ENCODE peak calls at places on chromosomes 2 and 18, in ten cellular contexts. A, G, R, V, D, N, T, M, P and B are unnamed samples.

GRCh38 chr2:237626813-237627451 is 455 bp upstream of the LRRFIP1 start:
- DNase-seq in R (no peak), G (no peak), T (peak; percentile 74), V (no peak), M (peak; percentile 48), D (no peak), P (no peak), A (no peak), N (no peak), B (no peak)

GRCh38 chr2:220273082-220273481 is 645.7 kb downstream of the SLC4A3 start:
- DNase-seq in P (no peak), N (no peak), A (no peak), G (no peak), D (no peak), T (no peak), M (no peak), V (no peak), R (no peak), B (no peak)

GRCh38 chr2:145918951-145919350 is 1399.0 kb upstream of the ZEB2 start:
- DNase-seq in G (no peak), M (no peak), R (no peak), P (no peak), D (no peak), V (no peak), N (no peak), T (no peak), A (no peak), B (no peak)

GRCh38 chr18:7548721-7549120 is 18.4 kb upstream of the PTPRM start:
- DNase-seq in P (no peak), M (no peak), R (no peak), D (no peak), V (no peak), T (no peak), A (no peak), G (no peak), N (no peak), B (no peak)

GRCh38 chr2:241904011-241904718 is 34.6 kb downstream of the RTP5 start:
- DNase-seq in T (no peak), A (no peak), M (no peak), D (no peak), N (no peak), R (no peak), P (peak; percentile 20), G (no peak), V (no peak), B (no peak)

GRCh38 chr18:74251297-74252031 is 40.3 kb downstream of the CYB5A start:
- DNase-seq in M (peak; percentile 17), R (no peak), N (peak; percentile 46), T (peak; percentile 34), G (peak; percentile 72), P (no peak), D (no peak), A (peak; percentile 46), V (peak; percentile 92), B (peak; percentile 9)

GRCh38 chr2:43266692-43267091 is 40.3 kb upstream of the ZFP36L2 start:
- DNase-seq in T (no peak), N (peak; percentile 38), V (no peak), G (peak; percentile 33), A (no peak), R (peak; percentile 44), M (no peak), P (peak; percentile 40), D (no peak), B (no peak)

GRCh38 chr18:51731070-51731469 is 533.6 kb upstream of the MEX3C start:
- DNase-seq in R (no peak), P (no peak), G (no peak), A (no peak), N (no peak), T (no peak), V (no peak), M (no peak), D (no peak), B (no peak)

GRCh38 chr18:79581406-79581805 is 98.2 kb upstream of the CTDP1 start:
- DNase-seq in V (no peak), T (no peak), A (no peak), R (peak; percentile 9), D (no peak), G (no peak), M (no peak), N (no peak), P (no peak), B (no peak)

GRCh38 chr2:199704358-199705238 is 146.4 kb downstream of the FTCDNL1 start:
- DNase-seq in D (peak; percentile 49), M (peak; percentile 51), G (peak; percentile 24), R (no peak), T (peak; percentile 79), N (no peak), V (peak; percentile 21), A (peak; percentile 44), P (no peak), B (peak; percentile 73)

GRCh38 chr2:54558188-54558975 is 102.3 kb downstream of the SPTBN1 start:
- DNase-seq in V (peak; percentile 70), R (no peak), P (peak; percentile 84), M (peak; percentile 91), D (peak; percentile 89), T (peak; percentile 90), G (peak; percentile 64), A (peak; percentile 84), N (peak; percentile 23), B (peak; percentile 71)

GRCh38 chr2:74576830-74577229 is 22.3 kb downstream of the DOK1 start:
- DNase-seq in V (peak; percentile 88), M (no peak), D (no peak), P (no peak), R (no peak), G (peak; percentile 90), A (no peak), T (no peak), N (no peak), B (no peak)

GRCh38 chr2:98012561-98012979 is 16.8 kb upstream of the TMEM131 start:
- DNase-seq in G (no peak), T (no peak), P (no peak), A (no peak), D (peak; percentile 88), R (no peak), M (no peak), V (no peak), N (no peak), B (no peak)
- H3K27ac ChIP-seq in G (no peak overlapping the region), T (no peak overlapping the region), P (no peak overlapping the region), A (no peak overlapping the region), D (peak overlapping the region; percentile 89), R (no peak overlapping the region), M (no peak overlapping the region), V (no peak overlapping the region), N (no peak overlapping the region), B (no peak overlapping the region)

GRCh38 chr2:51722311-51722710 is 690.4 kb upstream of the NRXN1 start:
- DNase-seq in N (no peak), T (no peak), A (no peak), M (no peak), D (no peak), G (peak; percentile 98), V (peak; percentile 43), P (no peak), R (no peak), B (no peak)
- TF ChIP-seq CTCF in N (no peak), T (no peak), A (no peak), M (no peak), D (no peak), G (no peak), V (no peak), P (no peak), R (no peak), B (no peak)

GRCh38 chr2:201216918-201217317 is 34.0 kb downstream of the CASP10 start:
- DNase-seq in N (no peak), V (no peak), R (no peak), G (no peak), A (no peak), M (no peak), D (no peak), P (no peak), T (no peak), B (no peak)
- H3K27ac ChIP-seq in N (no peak overlapping the region), V (no peak overlapping the region), R (no peak overlapping the region), G (no peak overlapping the region), A (no peak overlapping the region), M (no peak overlapping the region), D (no peak overlapping the region), P (no peak overlapping the region), T (no peak overlapping the region), B (no peak overlapping the region)

DNA sequence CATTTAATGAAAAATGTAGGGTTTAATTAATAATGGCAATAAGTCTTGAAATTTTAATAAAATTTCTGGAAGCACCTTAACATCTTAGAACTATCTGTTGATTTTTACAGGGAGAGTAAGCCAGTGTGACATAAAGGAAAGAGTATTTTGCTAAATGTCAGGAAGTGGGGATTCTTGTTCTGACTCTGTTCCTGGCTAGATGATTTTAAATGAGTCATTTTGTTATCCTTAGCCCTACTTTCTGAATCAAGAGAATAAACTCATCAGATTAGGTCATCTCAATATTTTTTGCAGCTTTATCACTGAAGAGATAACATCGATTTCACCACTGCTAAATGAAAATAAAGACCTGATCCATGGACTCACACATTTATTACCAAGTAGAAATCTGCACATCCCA is 377.5 kb upstream of the CYRIA start:
- DNase-seq in V (no peak), D (no peak), A (no peak), N (no peak), P (no peak), G (peak; percentile 43), T (no peak), M (no peak), R (no peak), B (no peak)
- TF ChIP-seq CTCF in V (no peak), D (no peak), A (no peak), N (no peak), P (no peak), G (no peak), T (no peak), M (no peak), R (no peak), B (no peak)

GRCh38 chr18:11986061-11986460 is 4.8 kb downstream of the IMPA2 start:
- DNase-seq in V (no peak), N (no peak), G (no peak), A (no peak), M (no peak), D (no peak), R (no peak), P (no peak), T (no peak), B (no peak)

GRCh38 chr18:11982981-11983380 is 1.7 kb downstream of the IMPA2 start:
- DNase-seq in D (no peak), M (no peak), A (no peak), N (no peak), P (no peak), V (no peak), R (no peak), G (no peak), T (peak; percentile 12), B (no peak)

GRCh38 chr18:11983592-11983991 is 2.3 kb downstream of the IMPA2 start:
- DNase-seq in M (peak; percentile 61), T (peak; percentile 68), N (no peak), R (no peak), V (no peak), D (no peak), A (no peak), G (no peak), P (no peak), B (no peak)

GRCh38 chr18:11985532-11985931 is 4.2 kb downstream of the IMPA2 start:
- DNase-seq in N (no peak), V (no peak), P (no peak), T (no peak), D (no peak), A (no peak), R (no peak), M (no peak), G (no peak), B (no peak)

DNA sequence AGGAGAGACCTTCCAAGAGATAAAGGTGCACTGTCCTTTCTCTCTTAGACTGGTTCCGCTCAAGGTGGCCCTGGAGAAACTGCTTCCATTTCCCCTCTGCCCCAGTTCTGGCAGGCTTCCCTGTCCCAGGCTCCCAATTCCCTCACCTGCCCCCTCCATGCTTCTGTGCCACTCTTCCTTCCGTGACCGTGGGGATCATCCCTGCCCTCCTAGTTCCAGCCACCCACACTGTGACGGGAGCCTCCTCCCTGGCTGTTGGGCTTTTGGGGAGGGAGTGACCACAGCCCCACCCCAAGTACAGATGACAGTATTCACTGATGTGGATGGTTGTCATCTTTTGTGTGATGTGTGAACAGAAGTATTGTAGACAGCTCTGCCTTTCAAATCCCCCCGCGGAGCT is 2.8 kb downstream of the IMPA2 start:
- DNase-seq in M (no peak), T (no peak), D (no peak), G (no peak), N (no peak), V (no peak), A (no peak), R (no peak), P (no peak), B (no peak)
- H3K27ac ChIP-seq in M (no peak overlapping the region), T (no peak overlapping the region), D (no peak overlapping the region), G (no peak overlapping the region), N (no peak overlapping the region), V (no peak overlapping the region), A (no peak overlapping the region), R (no peak overlapping the region), P (no peak overlapping the region), B (peak overlapping the region; percentile 24)